ENCODE peak calls at places on chromosomes 6 and 20, in six cellular contexts. P is fibroblast of mammary gland, C is fibroblast of the aortic adventitia, L is OCI-LY7, H is lower leg skin, Q is HFF-Myc. E is an unnamed sample.

GRCh38 chr6:34301408-34301807 is 52.6 kb upstream of the SMIM29 start:
- DNase-seq in P (peak), C (peak), L (no peak), H (no peak), Q (peak), E (peak)

GRCh38 chr6:67717281-67717680 is 917.8 kb upstream of the ADGRB3 start:
- DNase-seq in P (no peak), C (peak), L (no peak), H (no peak), Q (no peak), E (peak)

GRCh38 chr6:13710552-13711383 is 867 bp downstream of the RANBP9 start:
- DNase-seq in P (no peak), C (no peak), L (peak), H (peak), Q (no peak), E (peak)

GRCh38 chr20:50478162-50479036 is 31.8 kb upstream of the PTPN1 start:
- DNase-seq in P (peak), C (peak), L (peak), H (peak), Q (no peak), E (peak)

GRCh38 chr20:23320317-23320716 is 30.3 kb upstream of the NXT1 start:
- DNase-seq in P (peak), C (peak), L (no peak), H (no peak), Q (peak), E (peak)

GRCh38 chr20:47066484-47067270 is 172.0 kb downstream of the EYA2 start:
- DNase-seq in P (peak), C (no peak), L (no peak), H (no peak), Q (no peak), E (peak)

GRCh38 chr6:73024598-73024997 is 200.7 kb downstream of the KHDC1L start:
- DNase-seq in P (no peak), C (no peak), L (no peak), H (no peak), Q (no peak), E (no peak)

GRCh38 chr6:66897576-66897975 is 1190.5 kb upstream of the EYS start:
- DNase-seq in P (peak), C (peak), L (peak), H (peak), Q (peak), E (peak)

GRCh38 chr6:80003841-80004198 is 629 bp upstream of the TTK start:
- DNase-seq in P (no peak), C (no peak), L (no peak), H (peak), Q (peak), E (no peak)

GRCh38 chr6:73942581-73942980 is 246.6 kb downstream of the CD109 start:
- DNase-seq in P (peak), C (peak), L (no peak), H (no peak), Q (no peak), E (peak)

GRCh38 chr6:22657341-22657985 is 88.1 kb downstream of the HDGFL1 start:
- DNase-seq in P (no peak), C (peak), L (no peak), H (peak), Q (no peak), E (no peak)

GRCh38 chr6:101883398-101883975 is 490.0 kb downstream of the GRIK2 start:
- DNase-seq in P (no peak), C (peak), L (no peak), H (no peak), Q (no peak), E (peak)

GRCh38 chr6:138800377-138801150 is 4.7 kb downstream of the ECT2L start:
- DNase-seq in P (peak), C (no peak), L (no peak), H (no peak), Q (no peak), E (no peak)

GRCh38 chr6:132648828-132649227 is 10.2 kb downstream of the TAAR1 start:
- DNase-seq in P (no peak), C (peak), L (no peak), H (no peak), Q (no peak), E (no peak)

GRCh38 chr6:86563197-86563596 is 374.1 kb upstream of the HTR1E start:
- DNase-seq in P (no peak), C (no peak), L (no peak), H (no peak), Q (no peak), E (no peak)

DNA sequence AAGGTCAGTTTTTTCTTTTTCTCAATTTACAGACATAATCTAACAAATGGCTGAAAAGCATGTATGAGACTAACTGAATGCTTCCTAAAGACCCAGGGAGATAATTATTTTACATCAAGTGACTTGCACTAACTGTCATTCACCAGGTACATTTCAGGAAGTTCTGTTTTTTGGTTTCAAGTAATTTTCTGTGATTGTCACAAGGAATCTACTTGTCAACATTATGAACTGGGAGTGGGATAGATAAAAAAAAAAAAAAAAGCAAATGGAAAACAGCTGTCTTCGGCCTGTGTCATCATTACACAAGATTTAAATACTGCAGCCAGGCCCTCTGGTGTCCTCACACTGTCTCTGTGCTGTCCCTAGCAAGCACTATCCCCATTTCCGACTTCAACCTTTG is 379.0 kb upstream of the HTR1E start:
- DNase-seq in P (no peak), C (no peak), L (no peak), H (no peak), Q (no peak), E (no peak)
- TF ChIP-seq CTCF in P (no peak), C (no peak), L (no peak), H (no peak), Q (no peak), E (no peak)

GRCh38 chr20:1894951-1895673 is at the start of gene SIRPA:
- DNase-seq in P (peak), C (peak), L (no peak), H (peak), Q (no peak), E (peak)
- H3K4me3 ChIP-seq in P (peak), C (peak), L (no peak), H (peak), Q (peak), E (peak)

GRCh38 chr20:41540459-41540858 is 77.7 kb downstream of the CHD6 start:
- DNase-seq in P (no peak), C (no peak), L (no peak), H (no peak), Q (no peak), E (no peak)
- TF ChIP-seq CTCF in P (no peak), C (no peak), L (no peak), H (no peak), Q (peak), E (no peak)

DNA sequence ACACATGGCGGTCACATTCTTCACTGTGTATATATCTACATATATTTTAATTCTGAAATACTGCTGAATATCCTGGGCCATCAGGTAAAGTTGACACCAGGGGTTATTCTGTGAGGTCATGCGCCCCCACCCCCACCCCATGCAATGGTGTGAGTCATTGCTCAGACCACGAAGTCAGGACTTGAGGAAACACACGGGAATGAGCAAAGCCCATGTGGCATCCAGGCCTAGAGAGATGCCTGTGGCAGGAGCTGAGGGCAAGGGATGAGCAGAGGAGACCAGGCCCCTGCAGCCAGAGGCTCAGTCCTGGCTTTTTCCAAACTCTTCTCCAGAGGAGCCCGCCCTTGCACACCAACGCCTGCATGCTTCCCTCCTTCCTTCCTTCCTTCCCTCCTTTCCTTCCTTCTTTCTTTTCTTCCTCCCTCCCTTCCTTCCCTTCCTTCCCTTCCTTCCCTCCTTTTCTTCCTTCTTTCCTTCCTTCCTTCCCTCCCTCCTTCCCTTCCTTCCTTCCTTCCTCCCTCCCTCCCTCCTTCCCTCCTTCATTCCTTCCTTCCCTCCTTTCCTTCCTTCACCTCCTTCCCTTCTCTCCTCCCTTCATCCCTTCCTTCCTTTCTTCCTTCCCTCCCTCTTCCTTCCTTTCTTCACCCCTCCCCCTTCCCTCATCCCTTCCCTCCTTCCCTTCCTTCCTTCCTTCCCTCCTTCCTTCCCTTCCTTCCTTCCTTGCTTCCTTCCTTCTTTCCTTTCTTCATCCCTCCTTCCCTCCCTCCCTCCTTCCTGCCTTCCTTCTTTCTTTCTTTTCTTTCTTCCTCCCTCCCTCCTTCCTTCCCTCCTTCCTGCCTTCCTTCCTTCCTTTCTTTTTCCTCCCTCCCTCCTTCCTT is 72.0 kb upstream of the INSM1 start:
- DNase-seq in P (peak), C (no peak), L (no peak), H (no peak), Q (peak), E (no peak)
- H3K4me3 ChIP-seq in P (no peak), C (no peak), L (no peak), H (no peak), Q (no peak), E (no peak)

GRCh38 chr6:37126554-37126906 is 43.4 kb upstream of the PIM1 start:
- DNase-seq in P (no peak), C (no peak), L (no peak), H (no peak), Q (no peak), E (no peak)
- TF ChIP-seq CTCF in P (no peak), C (no peak), L (no peak), H (no peak), Q (no peak), E (no peak)

GRCh38 chr6:2839982-2840793 is 1.5 kb downstream of the SERPINB1 start:
- DNase-seq in P (no peak), C (no peak), L (no peak), H (no peak), Q (no peak), E (no peak)

GRCh38 chr6:2842139-2842552 is 483 bp upstream of the SERPINB1 start:
- DNase-seq in P (no peak), C (no peak), L (no peak), H (no peak), Q (no peak), E (no peak)

GRCh38 chr6:2840794-2841061 is 935 bp downstream of the SERPINB1 start:
- DNase-seq in P (no peak), C (no peak), L (no peak), H (no peak), Q (no peak), E (no peak)

GRCh38 chr6:2841264-2842138 is at the start of gene SERPINB1:
- DNase-seq in P (peak), C (peak), L (no peak), H (peak), Q (peak), E (peak)

DNA sequence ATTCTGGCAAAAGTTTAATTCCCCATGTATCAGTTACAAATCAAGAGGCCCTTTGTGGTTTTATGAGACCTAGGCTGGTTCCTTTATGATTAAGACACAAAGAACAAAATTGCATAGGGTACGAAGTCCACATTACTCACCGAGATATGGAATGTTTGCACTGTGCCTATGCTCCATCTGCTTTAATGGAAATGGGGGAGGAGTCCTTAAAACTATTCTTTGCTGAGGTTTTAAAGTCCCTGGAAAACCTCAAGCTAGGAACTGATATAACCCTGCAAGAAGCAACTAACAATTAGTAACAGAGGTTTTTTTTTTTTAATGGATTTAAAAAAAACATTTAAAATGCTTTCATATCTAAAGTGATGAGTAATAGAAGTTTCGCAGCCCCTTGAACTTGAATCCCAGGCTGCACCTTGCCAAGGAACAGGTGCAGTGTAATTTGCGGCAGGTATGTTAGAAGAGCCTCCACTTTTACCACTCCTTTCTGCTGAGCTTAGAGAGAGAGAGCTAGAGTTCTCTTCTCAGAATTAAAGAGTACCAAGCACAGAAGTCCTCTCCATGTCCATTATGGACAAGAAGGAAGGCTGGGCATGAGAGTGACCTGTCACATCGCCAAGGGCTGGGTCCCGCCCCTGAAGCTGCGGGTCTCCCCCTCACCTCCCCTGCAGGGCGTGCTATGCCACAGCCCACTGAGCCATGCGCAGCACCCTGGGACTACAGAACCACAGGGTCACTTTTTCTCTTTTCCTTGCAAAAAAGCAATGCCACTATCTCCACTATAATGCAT is 2.3 kb downstream of the SERPINB1 start:
- DNase-seq in P (peak), C (peak), L (no peak), H (no peak), Q (no peak), E (peak)
- H3K4me3 ChIP-seq in P (no peak), C (peak), L (no peak), H (no peak), Q (no peak), E (no peak)

DNA sequence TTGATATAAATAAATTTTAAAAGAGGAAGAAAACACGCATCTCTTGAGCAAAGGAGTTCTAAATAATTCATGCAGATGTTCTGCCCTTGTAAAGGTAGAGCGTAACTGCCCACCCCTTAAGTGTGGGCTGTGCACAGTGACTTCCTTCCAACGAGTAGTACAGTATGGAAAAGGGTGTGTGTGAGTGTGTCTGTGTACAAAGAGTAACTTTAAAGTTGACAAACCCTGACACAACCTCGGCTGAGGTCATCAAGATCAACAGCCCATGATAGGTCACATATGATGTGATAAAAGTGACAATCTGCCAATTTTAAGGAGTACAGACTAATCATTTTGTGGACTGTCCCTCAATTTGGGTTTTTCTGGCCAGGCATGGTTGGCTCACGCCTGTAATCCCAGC is 225.7 kb downstream of the ATXN1 start:
- DNase-seq in P (no peak), C (no peak), L (no peak), H (no peak), Q (no peak), E (no peak)
- TF ChIP-seq CTCF in P (no peak), C (no peak), L (no peak), H (no peak), Q (no peak), E (no peak)

GRCh38 chr20:44582321-44583025 is at the start of gene PKIG:
- DNase-seq in P (peak), C (peak), L (peak), H (peak), Q (peak), E (peak)
- H3K4me3 ChIP-seq in P (peak), C (peak), L (peak), H (no peak), Q (peak), E (peak)